ENCODE peak calls at places on chromosomes 12 and 14, in ten cellular contexts. One of them, this sample, is unnamed.

GRCh38 chr14:32028599-32028998 is 48.5 kb upstream of the ARHGAP5 start:
- DNase-seq in stomach: no peak
- DNase-seq in transverse colon: no peak
- DNase-seq in HCT116: no peak
- DNase-seq in suprapubic skin: no peak
- DNase-seq in GM23338: no peak
- DNase-seq in sigmoid colon: no peak
- DNase-seq in GM12891: no peak
- DNase-seq in GM12878: no peak
- DNase-seq in HepG2: no peak
- DNase-seq in this sample: no peak

GRCh38 chr12:62215506-62215905 is 44.7 kb upstream of the USP15 start:
- DNase-seq in stomach: no peak
- DNase-seq in transverse colon: no peak
- DNase-seq in HCT116: no peak
- DNase-seq in suprapubic skin: no peak
- DNase-seq in GM23338: no peak
- DNase-seq in sigmoid colon: no peak
- DNase-seq in GM12891: no peak
- DNase-seq in GM12878: no peak
- DNase-seq in HepG2: no peak
- DNase-seq in this sample: no peak

GRCh38 chr14:69069020-69069421 is 83.9 kb downstream of the DCAF5 start:
- DNase-seq in stomach: no peak
- DNase-seq in transverse colon: no peak
- DNase-seq in HCT116: no peak
- DNase-seq in suprapubic skin: no peak
- DNase-seq in GM23338: no peak
- DNase-seq in sigmoid colon: no peak
- DNase-seq in GM12891: no peak
- DNase-seq in GM12878: no peak
- DNase-seq in HepG2: no peak
- DNase-seq in this sample: no peak

GRCh38 chr12:47458273-47458672 is 247.6 kb downstream of the RPAP3 start:
- DNase-seq in stomach: no peak
- DNase-seq in transverse colon: no peak
- DNase-seq in HCT116: peak
- DNase-seq in suprapubic skin: no peak
- DNase-seq in GM23338: no peak
- DNase-seq in sigmoid colon: no peak
- DNase-seq in GM12891: no peak
- DNase-seq in GM12878: no peak
- DNase-seq in HepG2: peak
- DNase-seq in this sample: no peak

GRCh38 chr14:22047105-22047504 is 373.5 kb upstream of the OR4E1 start:
- DNase-seq in stomach: no peak
- DNase-seq in transverse colon: no peak
- DNase-seq in HCT116: no peak
- DNase-seq in suprapubic skin: no peak
- DNase-seq in GM23338: peak
- DNase-seq in sigmoid colon: no peak
- DNase-seq in GM12891: no peak
- DNase-seq in GM12878: no peak
- DNase-seq in HepG2: peak
- DNase-seq in this sample: no peak

GRCh38 chr12:72209096-72209495 is 63.1 kb upstream of the TRHDE start:
- DNase-seq in stomach: no peak
- DNase-seq in transverse colon: no peak
- DNase-seq in HCT116: no peak
- DNase-seq in suprapubic skin: no peak
- DNase-seq in GM23338: no peak
- DNase-seq in sigmoid colon: no peak
- DNase-seq in GM12891: no peak
- DNase-seq in GM12878: no peak
- DNase-seq in HepG2: no peak
- DNase-seq in this sample: no peak

GRCh38 chr14:75831971-75832370 is 149.8 kb downstream of the TGFB3 start:
- DNase-seq in stomach: peak
- DNase-seq in transverse colon: no peak
- DNase-seq in HCT116: no peak
- DNase-seq in suprapubic skin: no peak
- DNase-seq in GM23338: no peak
- DNase-seq in sigmoid colon: no peak
- DNase-seq in GM12891: no peak
- DNase-seq in GM12878: no peak
- DNase-seq in HepG2: no peak
- DNase-seq in this sample: no peak

GRCh38 chr12:132427999-132428871 is 61.7 kb upstream of the FBRSL1 start:
- DNase-seq in stomach: peak
- DNase-seq in transverse colon: no peak
- DNase-seq in HCT116: no peak
- DNase-seq in suprapubic skin: no peak
- DNase-seq in GM23338: no peak
- DNase-seq in sigmoid colon: no peak
- DNase-seq in GM12891: no peak
- DNase-seq in GM12878: no peak
- DNase-seq in HepG2: peak
- DNase-seq in this sample: no peak

GRCh38 chr14:32938719-32939253 is at the start of gene NPAS3:
- DNase-seq in stomach: no peak
- DNase-seq in transverse colon: no peak
- DNase-seq in HCT116: no peak
- DNase-seq in suprapubic skin: no peak
- DNase-seq in GM23338: peak
- DNase-seq in sigmoid colon: no peak
- DNase-seq in GM12891: no peak
- DNase-seq in GM12878: no peak
- DNase-seq in HepG2: no peak
- DNase-seq in this sample: no peak

GRCh38 chr14:68526420-68527105 is 266.3 kb downstream of the ZFP36L1 start:
- DNase-seq in stomach: peak
- DNase-seq in transverse colon: no peak
- DNase-seq in HCT116: no peak
- DNase-seq in suprapubic skin: peak
- DNase-seq in GM23338: no peak
- DNase-seq in sigmoid colon: no peak
- DNase-seq in GM12891: no peak
- DNase-seq in GM12878: no peak
- DNase-seq in HepG2: no peak
- DNase-seq in this sample: no peak

GRCh38 chr12:93991882-93992415 is 156.4 kb upstream of the PLXNC1 start:
- DNase-seq in stomach: no peak
- DNase-seq in transverse colon: no peak
- DNase-seq in HCT116: no peak
- DNase-seq in suprapubic skin: no peak
- DNase-seq in GM23338: no peak
- DNase-seq in sigmoid colon: no peak
- DNase-seq in GM12891: no peak
- DNase-seq in GM12878: no peak
- DNase-seq in HepG2: no peak
- DNase-seq in this sample: no peak

GRCh38 chr12:93996321-93996720 is 152.1 kb upstream of the PLXNC1 start:
- DNase-seq in stomach: no peak
- DNase-seq in transverse colon: no peak
- DNase-seq in HCT116: no peak
- DNase-seq in suprapubic skin: no peak
- DNase-seq in GM23338: no peak
- DNase-seq in sigmoid colon: no peak
- DNase-seq in GM12891: no peak
- DNase-seq in GM12878: no peak
- DNase-seq in HepG2: no peak
- DNase-seq in this sample: no peak

GRCh38 chr12:93989913-93990312 is 158.5 kb upstream of the PLXNC1 start:
- DNase-seq in stomach: no peak
- DNase-seq in transverse colon: no peak
- DNase-seq in HCT116: no peak
- DNase-seq in suprapubic skin: no peak
- DNase-seq in GM23338: no peak
- DNase-seq in sigmoid colon: no peak
- DNase-seq in GM12891: no peak
- DNase-seq in GM12878: no peak
- DNase-seq in HepG2: no peak
- DNase-seq in this sample: no peak

DNA sequence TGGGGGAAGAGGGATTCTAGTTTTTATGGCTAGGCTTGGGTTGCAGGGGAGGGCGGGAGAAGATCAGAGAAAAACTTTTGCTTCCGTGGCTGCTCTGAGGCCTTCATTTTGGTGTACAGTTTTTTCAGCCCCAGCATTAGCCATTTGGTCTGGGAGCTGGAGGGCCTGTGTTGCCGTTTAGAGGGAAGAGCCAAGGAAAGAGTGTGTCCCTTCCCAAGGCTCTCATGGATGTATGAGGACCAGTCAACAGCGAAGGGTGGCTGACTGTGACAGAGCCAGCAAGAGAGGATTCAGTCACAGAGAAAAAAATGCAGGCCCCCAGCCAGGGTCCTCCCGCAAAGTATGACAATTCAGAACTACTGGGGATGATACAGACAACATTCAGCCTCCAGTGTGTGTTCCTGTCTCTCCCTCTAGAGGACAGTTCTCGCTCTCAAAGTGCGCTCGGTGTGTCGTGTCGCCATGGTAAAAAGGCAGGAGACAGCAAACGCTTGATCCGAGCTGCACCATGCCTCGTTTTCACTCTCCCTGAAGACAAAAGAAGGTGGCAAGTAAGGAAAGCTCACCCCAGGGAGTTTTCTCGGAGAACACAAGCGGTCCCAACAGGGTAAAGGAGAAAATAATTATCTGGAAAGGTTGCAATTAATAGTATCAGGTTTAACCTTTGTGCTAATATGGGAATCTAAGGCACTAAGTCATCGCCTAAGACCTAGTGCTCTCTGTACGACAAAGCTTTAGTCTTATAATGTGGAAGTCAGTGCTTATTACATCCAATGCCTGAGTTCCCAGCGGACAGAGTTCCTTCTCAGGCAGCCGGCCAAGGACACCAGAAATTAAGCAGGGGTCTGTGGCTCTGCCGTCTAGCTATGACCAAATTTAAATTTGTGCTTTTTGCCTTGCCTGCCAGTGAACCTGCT is 157.3 kb upstream of the PLXNC1 start:
- DNase-seq in stomach: no peak
- DNase-seq in transverse colon: no peak
- DNase-seq in HCT116: no peak
- DNase-seq in suprapubic skin: no peak
- DNase-seq in GM23338: peak
- DNase-seq in sigmoid colon: peak
- DNase-seq in GM12891: no peak
- DNase-seq in GM12878: no peak
- DNase-seq in HepG2: peak
- DNase-seq in this sample: no peak
- TF ChIP-seq POLR2AphosphoS5 in stomach: no peak
- TF ChIP-seq POLR2AphosphoS5 in transverse colon: no peak
- TF ChIP-seq POLR2AphosphoS5 in HCT116: no peak
- TF ChIP-seq POLR2AphosphoS5 in suprapubic skin: no peak
- TF ChIP-seq POLR2AphosphoS5 in GM23338: no peak
- TF ChIP-seq POLR2AphosphoS5 in sigmoid colon: no peak
- TF ChIP-seq POLR2AphosphoS5 in GM12891: no peak
- TF ChIP-seq POLR2AphosphoS5 in GM12878: no peak
- TF ChIP-seq POLR2AphosphoS5 in HepG2: no peak
- TF ChIP-seq POLR2AphosphoS5 in this sample: no peak

GRCh38 chr12:79058342-79058741 is 193.8 kb downstream of the SYT1 start:
- DNase-seq in stomach: no peak
- DNase-seq in transverse colon: no peak
- DNase-seq in HCT116: peak
- DNase-seq in suprapubic skin: no peak
- DNase-seq in GM23338: no peak
- DNase-seq in sigmoid colon: no peak
- DNase-seq in GM12891: no peak
- DNase-seq in GM12878: no peak
- DNase-seq in HepG2: peak
- DNase-seq in this sample: no peak
- TF ChIP-seq POLR2AphosphoS5 in stomach: no peak
- TF ChIP-seq POLR2AphosphoS5 in transverse colon: no peak
- TF ChIP-seq POLR2AphosphoS5 in HCT116: no peak
- TF ChIP-seq POLR2AphosphoS5 in suprapubic skin: no peak
- TF ChIP-seq POLR2AphosphoS5 in GM23338: no peak
- TF ChIP-seq POLR2AphosphoS5 in sigmoid colon: no peak
- TF ChIP-seq POLR2AphosphoS5 in GM12891: no peak
- TF ChIP-seq POLR2AphosphoS5 in GM12878: no peak
- TF ChIP-seq POLR2AphosphoS5 in HepG2: no peak
- TF ChIP-seq POLR2AphosphoS5 in this sample: no peak

GRCh38 chr14:84085493-84085892 is 1444.5 kb upstream of the FLRT2 start:
- DNase-seq in stomach: no peak
- DNase-seq in transverse colon: no peak
- DNase-seq in HCT116: no peak
- DNase-seq in suprapubic skin: no peak
- DNase-seq in GM23338: no peak
- DNase-seq in sigmoid colon: no peak
- DNase-seq in GM12891: no peak
- DNase-seq in GM12878: no peak
- DNase-seq in HepG2: no peak
- DNase-seq in this sample: no peak
- TF ChIP-seq POLR2AphosphoS5 in stomach: no peak
- TF ChIP-seq POLR2AphosphoS5 in transverse colon: no peak
- TF ChIP-seq POLR2AphosphoS5 in HCT116: no peak
- TF ChIP-seq POLR2AphosphoS5 in suprapubic skin: no peak
- TF ChIP-seq POLR2AphosphoS5 in GM23338: no peak
- TF ChIP-seq POLR2AphosphoS5 in sigmoid colon: no peak
- TF ChIP-seq POLR2AphosphoS5 in GM12891: no peak
- TF ChIP-seq POLR2AphosphoS5 in GM12878: no peak
- TF ChIP-seq POLR2AphosphoS5 in HepG2: no peak
- TF ChIP-seq POLR2AphosphoS5 in this sample: no peak

GRCh38 chr12:57095440-57095839 is 6.5 kb downstream of the NAB2 start:
- DNase-seq in stomach: no peak
- DNase-seq in transverse colon: no peak
- DNase-seq in HCT116: no peak
- DNase-seq in suprapubic skin: no peak
- DNase-seq in GM23338: no peak
- DNase-seq in sigmoid colon: no peak
- DNase-seq in GM12891: no peak
- DNase-seq in GM12878: no peak
- DNase-seq in HepG2: no peak
- DNase-seq in this sample: no peak

GRCh38 chr12:57092876-57093411 is 4.0 kb downstream of the NAB2 start:
- DNase-seq in stomach: peak
- DNase-seq in transverse colon: no peak
- DNase-seq in HCT116: no peak
- DNase-seq in suprapubic skin: peak
- DNase-seq in GM23338: no peak
- DNase-seq in sigmoid colon: no peak
- DNase-seq in GM12891: no peak
- DNase-seq in GM12878: no peak
- DNase-seq in HepG2: no peak
- DNase-seq in this sample: no peak

GRCh38 chr12:57096099-57096572 is 7.2 kb downstream of the NAB2 start:
- DNase-seq in stomach: no peak
- DNase-seq in transverse colon: no peak
- DNase-seq in HCT116: no peak
- DNase-seq in suprapubic skin: no peak
- DNase-seq in GM23338: no peak
- DNase-seq in sigmoid colon: no peak
- DNase-seq in GM12891: no peak
- DNase-seq in GM12878: no peak
- DNase-seq in HepG2: no peak
- DNase-seq in this sample: no peak

GRCh38 chr12:57093412-57094193 is 4.7 kb downstream of the NAB2 start:
- DNase-seq in stomach: peak
- DNase-seq in transverse colon: peak
- DNase-seq in HCT116: no peak
- DNase-seq in suprapubic skin: peak
- DNase-seq in GM23338: peak
- DNase-seq in sigmoid colon: peak
- DNase-seq in GM12891: peak
- DNase-seq in GM12878: no peak
- DNase-seq in HepG2: no peak
- DNase-seq in this sample: peak

GRCh38 chr12:57094194-57095160 is 5.6 kb downstream of the NAB2 start:
- DNase-seq in stomach: peak
- DNase-seq in transverse colon: no peak
- DNase-seq in HCT116: no peak
- DNase-seq in suprapubic skin: peak
- DNase-seq in GM23338: no peak
- DNase-seq in sigmoid colon: no peak
- DNase-seq in GM12891: no peak
- DNase-seq in GM12878: no peak
- DNase-seq in HepG2: no peak
- DNase-seq in this sample: no peak
- TF ChIP-seq POLR2AphosphoS5 in stomach: no peak
- TF ChIP-seq POLR2AphosphoS5 in transverse colon: no peak
- TF ChIP-seq POLR2AphosphoS5 in HCT116: peak
- TF ChIP-seq POLR2AphosphoS5 in suprapubic skin: no peak
- TF ChIP-seq POLR2AphosphoS5 in GM23338: no peak
- TF ChIP-seq POLR2AphosphoS5 in sigmoid colon: no peak
- TF ChIP-seq POLR2AphosphoS5 in GM12891: peak
- TF ChIP-seq POLR2AphosphoS5 in GM12878: peak
- TF ChIP-seq POLR2AphosphoS5 in HepG2: no peak
- TF ChIP-seq POLR2AphosphoS5 in this sample: peak

This sample was measured in spleen.